ENCODE peak calls at places on chromosomes 3 and 15, in ten cellular contexts. E is gastrocnemius medialis, T is astrocyte of the spinal cord, Z is HCT116, X is AG04449, U is choroid plexus epithelial cell, F is A549, P is bronchial epithelial cell, K is AG09309, Q is cardiac muscle cell. L is an unnamed sample.
A peak's percentile ranks its signal among the peaks of the same experiment; 100 is the strongest.

GRCh38 chr3:168883145-168883544 is 780.4 kb downstream of the MECOM start:
- DNase-seq in Q (no peak), K (no peak), E (no peak), P (no peak), U (no peak), T (no peak), X (no peak), F (no peak), Z (no peak), L (no peak)

GRCh38 chr15:92521624-92522008 is 127.9 kb downstream of the ST8SIA2 start:
- DNase-seq in Q (peak; percentile 83), E (peak; percentile 67), T (peak; percentile 85), Z (peak; percentile 46), K (peak; percentile 70), U (peak; percentile 93), F (peak; percentile 81), X (peak; percentile 28), P (peak; percentile 73), L (peak; percentile 86)

GRCh38 chr15:25182736-25183445 is 228.1 kb downstream of the SNRPN start:
- DNase-seq in X (no peak), K (no peak), Z (no peak), U (no peak), E (peak; percentile 1), P (no peak), Q (no peak), T (no peak), F (no peak), L (peak; percentile 20)

GRCh38 chr3:127593187-127593586 is 2.7 kb upstream of the TPRA1 start:
- DNase-seq in P (no peak), Q (no peak), E (no peak), Z (no peak), T (no peak), X (no peak), F (no peak), K (no peak), U (no peak), L (no peak)

GRCh38 chr3:44865272-44866005 is 3.7 kb downstream of the TMEM42 start:
- DNase-seq in K (no peak), E (no peak), F (no peak), Z (no peak), Q (no peak), U (no peak), X (no peak), P (no peak), T (peak; percentile 13), L (no peak)

GRCh38 chr3:33315826-33316225 is 38.6 kb downstream of the FBXL2 start:
- DNase-seq in U (peak; percentile 64), F (no peak), P (peak; percentile 82), X (no peak), K (peak; percentile 24), Z (peak; percentile 45), Q (no peak), E (no peak), T (peak; percentile 80), L (no peak)

GRCh38 chr3:191303596-191303995 is 25.6 kb upstream of the CCDC50 start:
- DNase-seq in K (no peak), Z (no peak), T (no peak), U (no peak), F (no peak), X (no peak), Q (no peak), P (no peak), E (no peak), L (no peak)

GRCh38 chr3:104886220-104886995 is 480.3 kb upstream of the ALCAM start:
- DNase-seq in X (no peak), T (peak; percentile 34), E (no peak), U (peak; percentile 63), Q (no peak), P (peak; percentile 16), F (no peak), Z (no peak), K (no peak), L (no peak)

GRCh38 chr3:69763458-69763857 is 24.2 kb downstream of the MITF start:
- DNase-seq in T (no peak), X (no peak), U (no peak), Q (no peak), E (no peak), K (no peak), Z (no peak), P (no peak), F (no peak), L (no peak)

GRCh38 chr3:105827959-105828358 is 40.9 kb downstream of the CBLB start:
- DNase-seq in X (peak; percentile 38), P (peak; percentile 89), T (peak; percentile 93), Z (peak; percentile 73), E (no peak), F (peak; percentile 49), Q (no peak), K (peak; percentile 39), U (peak; percentile 97), L (peak; percentile 68)

GRCh38 chr3:113769551-113769950 is 22.7 kb downstream of the ATP6V1A start:
- DNase-seq in T (peak; percentile 68), F (peak; percentile 53), Q (no peak), E (no peak), K (no peak), P (peak; percentile 52), X (no peak), Z (no peak), U (peak; percentile 72), L (no peak)

GRCh38 chr15:50909044-50909342 is 510 bp downstream of the AP4E1 start:
- DNase-seq in E (no peak), T (peak; percentile 48), U (no peak), F (no peak), X (no peak), Q (no peak), K (no peak), P (peak; percentile 33), Z (no peak), L (no peak)

GRCh38 chr15:75721923-75722870 is 9.5 kb upstream of the CSPG4 start:
- DNase-seq in Z (no peak), T (no peak), K (no peak), F (no peak), P (no peak), U (no peak), Q (no peak), X (no peak), E (no peak), L (no peak)

GRCh38 chr15:75725021-75725718 is 12.5 kb upstream of the CSPG4 start:
- DNase-seq in K (no peak), Z (no peak), X (no peak), E (no peak), P (no peak), T (no peak), Q (no peak), U (no peak), F (no peak), L (peak; percentile 64)

GRCh38 chr15:75723171-75723846 is 10.7 kb upstream of the CSPG4 start:
- DNase-seq in E (no peak), K (no peak), U (no peak), T (no peak), F (no peak), Z (no peak), Q (no peak), X (no peak), P (peak; percentile 67), L (peak; percentile 19)

GRCh38 chr15:75725719-75726607 is 13.3 kb upstream of the CSPG4 start:
- DNase-seq in P (no peak), Q (no peak), T (no peak), X (no peak), F (no peak), K (no peak), Z (no peak), E (no peak), U (no peak), L (peak; percentile 13)

GRCh38 chr15:75723847-75724660 is 11.4 kb upstream of the CSPG4 start:
- DNase-seq in U (peak; percentile 97), T (peak; percentile 96), E (peak; percentile 55), Z (no peak), Q (peak; percentile 44), P (peak; percentile 91), K (peak; percentile 73), X (peak; percentile 76), F (peak; percentile 97), L (peak; percentile 95)
- H3K4me3 ChIP-seq in U (no peak overlapping the region), T (no peak overlapping the region), E (no peak overlapping the region), Z (no peak overlapping the region), Q (no peak overlapping the region), P (no peak overlapping the region), K (no peak overlapping the region), X (no peak overlapping the region), F (no peak overlapping the region), L (no peak overlapping the region)

GRCh38 chr3:7959094-7959493 is 542.5 kb upstream of the LMCD1 start:
- DNase-seq in P (no peak), X (no peak), T (no peak), E (no peak), U (no peak), K (no peak), Z (no peak), F (no peak), Q (no peak), L (no peak)

GRCh38 chr3:7962244-7962643 is 539.4 kb upstream of the LMCD1 start:
- DNase-seq in E (no peak), P (no peak), U (no peak), T (no peak), K (no peak), F (no peak), X (no peak), Z (no peak), Q (no peak), L (no peak)

GRCh38 chr3:7960601-7961000 is 541.0 kb upstream of the LMCD1 start:
- DNase-seq in U (no peak), K (no peak), E (no peak), F (no peak), X (no peak), T (no peak), P (no peak), Z (no peak), Q (no peak), L (no peak)

DNA sequence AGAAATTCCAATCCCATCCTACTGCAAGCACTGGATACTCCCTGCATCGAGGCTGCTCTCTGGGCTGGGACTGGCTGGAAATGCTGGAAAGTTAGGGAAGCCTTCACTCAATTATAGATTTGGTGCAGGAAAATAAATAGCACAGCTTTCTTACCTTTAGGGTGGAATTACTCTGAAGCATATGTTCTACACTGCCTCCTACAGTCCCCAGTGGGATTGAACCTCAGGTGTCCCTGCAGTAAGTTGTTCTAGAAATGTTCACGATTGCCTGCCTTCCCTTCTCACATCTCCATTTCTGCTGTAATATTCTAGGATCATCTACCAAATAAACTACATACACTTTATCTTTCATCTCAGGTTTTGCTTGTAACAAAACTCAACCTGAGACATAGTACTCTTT is 536.7 kb upstream of the LMCD1 start:
- DNase-seq in F (no peak), Z (no peak), X (no peak), E (no peak), U (no peak), Q (no peak), T (no peak), K (no peak), P (no peak), L (no peak)
- TF ChIP-seq CTCF in F (no peak), Z (peak; percentile 43), X (no peak), E (no peak), U (no peak), Q (no peak), T (no peak), K (no peak), P (peak; percentile 6), L (no peak)

GRCh38 chr3:9951126-9951525 is 1.1 kb downstream of the PRRT3 start:
- DNase-seq in E (no peak), U (no peak), Z (no peak), T (no peak), X (no peak), P (no peak), K (no peak), F (no peak), Q (no peak), L (no peak)
- H3K4me3 ChIP-seq in E (no peak overlapping the region), U (no peak overlapping the region), Z (no peak overlapping the region), T (no peak overlapping the region), X (no peak overlapping the region), P (no peak overlapping the region), K (no peak overlapping the region), F (no peak overlapping the region), Q (no peak overlapping the region), L (no peak overlapping the region)

GRCh38 chr3:124108446-124108845 is 116.5 kb upstream of the ROPN1 start:
- DNase-seq in K (no peak), U (no peak), T (no peak), Q (no peak), X (no peak), P (no peak), F (no peak), E (no peak), Z (no peak), L (no peak)
- TF ChIP-seq CTCF in K (no peak), U (no peak), T (no peak), Q (no peak), X (no peak), P (no peak), F (no peak), E (no peak), Z (no peak), L (no peak)

L was measured in tibial artery.